ENCODE peak calls at places on chromosomes 16 and 17, in nine cellular contexts. One of them, this sample, is unnamed.

GRCh38 chr16:22183901-22184614 is 21.8 kb downstream of the SDR42E2 start:
- DNase-seq in cerebellum: no peak
- DNase-seq in EL: no peak
- DNase-seq in stimulated activated CD4-positive, alpha-beta T cell treated with anti-CD3 and anti-CD28 coated beads, Interleukin-1b, Interleukin-23, amount 100 ng/mL, for 1 hour: no peak
- DNase-seq in left kidney: no peak
- DNase-seq in right atrium auricular region: no peak
- DNase-seq in NCI-H460: no peak
- DNase-seq in GDM1: no peak
- DNase-seq in nephron progenitor cell: peak
- DNase-seq in this sample: peak

GRCh38 chr17:59830007-59830630 is 62.6 kb downstream of the TUBD1 start:
- DNase-seq in cerebellum: no peak
- DNase-seq in EL: peak
- DNase-seq in stimulated activated CD4-positive, alpha-beta T cell treated with anti-CD3 and anti-CD28 coated beads, Interleukin-1b, Interleukin-23, amount 100 ng/mL, for 1 hour: no peak
- DNase-seq in left kidney: no peak
- DNase-seq in right atrium auricular region: no peak
- DNase-seq in NCI-H460: no peak
- DNase-seq in GDM1: no peak
- DNase-seq in nephron progenitor cell: no peak
- DNase-seq in this sample: no peak

GRCh38 chr16:27602103-27602502 is 52.2 kb downstream of the KATNIP start:
- DNase-seq in cerebellum: no peak
- DNase-seq in EL: no peak
- DNase-seq in stimulated activated CD4-positive, alpha-beta T cell treated with anti-CD3 and anti-CD28 coated beads, Interleukin-1b, Interleukin-23, amount 100 ng/mL, for 1 hour: no peak
- DNase-seq in left kidney: no peak
- DNase-seq in right atrium auricular region: no peak
- DNase-seq in NCI-H460: no peak
- DNase-seq in GDM1: no peak
- DNase-seq in nephron progenitor cell: no peak
- DNase-seq in this sample: no peak

GRCh38 chr16:52592778-52593177 is 45.8 kb upstream of the TOX3 start:
- DNase-seq in cerebellum: no peak
- DNase-seq in EL: no peak
- DNase-seq in stimulated activated CD4-positive, alpha-beta T cell treated with anti-CD3 and anti-CD28 coated beads, Interleukin-1b, Interleukin-23, amount 100 ng/mL, for 1 hour: no peak
- DNase-seq in left kidney: no peak
- DNase-seq in right atrium auricular region: no peak
- DNase-seq in NCI-H460: no peak
- DNase-seq in GDM1: no peak
- DNase-seq in nephron progenitor cell: no peak
- DNase-seq in this sample: no peak

GRCh38 chr16:85199069-85199725 is 86.9 kb upstream of the CIBAR2 start:
- DNase-seq in cerebellum: no peak
- DNase-seq in EL: peak
- DNase-seq in stimulated activated CD4-positive, alpha-beta T cell treated with anti-CD3 and anti-CD28 coated beads, Interleukin-1b, Interleukin-23, amount 100 ng/mL, for 1 hour: no peak
- DNase-seq in left kidney: no peak
- DNase-seq in right atrium auricular region: no peak
- DNase-seq in NCI-H460: no peak
- DNase-seq in GDM1: no peak
- DNase-seq in nephron progenitor cell: no peak
- DNase-seq in this sample: no peak

GRCh38 chr16:27973678-27974077 is 89.8 kb downstream of the GSG1L start:
- DNase-seq in cerebellum: no peak
- DNase-seq in EL: no peak
- DNase-seq in stimulated activated CD4-positive, alpha-beta T cell treated with anti-CD3 and anti-CD28 coated beads, Interleukin-1b, Interleukin-23, amount 100 ng/mL, for 1 hour: no peak
- DNase-seq in left kidney: peak
- DNase-seq in right atrium auricular region: no peak
- DNase-seq in NCI-H460: no peak
- DNase-seq in GDM1: no peak
- DNase-seq in nephron progenitor cell: peak
- DNase-seq in this sample: peak

GRCh38 chr17:1031711-1032110 is 34.8 kb downstream of the TIMM22 start:
- DNase-seq in cerebellum: peak
- DNase-seq in EL: no peak
- DNase-seq in stimulated activated CD4-positive, alpha-beta T cell treated with anti-CD3 and anti-CD28 coated beads, Interleukin-1b, Interleukin-23, amount 100 ng/mL, for 1 hour: no peak
- DNase-seq in left kidney: peak
- DNase-seq in right atrium auricular region: no peak
- DNase-seq in NCI-H460: no peak
- DNase-seq in GDM1: no peak
- DNase-seq in nephron progenitor cell: peak
- DNase-seq in this sample: peak

GRCh38 chr17:10871914-10872313 is 34.0 kb upstream of the PIRT start:
- DNase-seq in cerebellum: no peak
- DNase-seq in EL: no peak
- DNase-seq in stimulated activated CD4-positive, alpha-beta T cell treated with anti-CD3 and anti-CD28 coated beads, Interleukin-1b, Interleukin-23, amount 100 ng/mL, for 1 hour: no peak
- DNase-seq in left kidney: no peak
- DNase-seq in right atrium auricular region: no peak
- DNase-seq in NCI-H460: no peak
- DNase-seq in GDM1: no peak
- DNase-seq in nephron progenitor cell: no peak
- DNase-seq in this sample: no peak

GRCh38 chr16:27199747-27200146 is 3.6 kb upstream of the KDM8 start:
- DNase-seq in cerebellum: no peak
- DNase-seq in EL: peak
- DNase-seq in stimulated activated CD4-positive, alpha-beta T cell treated with anti-CD3 and anti-CD28 coated beads, Interleukin-1b, Interleukin-23, amount 100 ng/mL, for 1 hour: no peak
- DNase-seq in left kidney: no peak
- DNase-seq in right atrium auricular region: no peak
- DNase-seq in NCI-H460: no peak
- DNase-seq in GDM1: peak
- DNase-seq in nephron progenitor cell: no peak
- DNase-seq in this sample: no peak

GRCh38 chr16:50302472-50303005 is 36.2 kb downstream of the ADCY7 start:
- DNase-seq in cerebellum: no peak
- DNase-seq in EL: no peak
- DNase-seq in stimulated activated CD4-positive, alpha-beta T cell treated with anti-CD3 and anti-CD28 coated beads, Interleukin-1b, Interleukin-23, amount 100 ng/mL, for 1 hour: no peak
- DNase-seq in left kidney: no peak
- DNase-seq in right atrium auricular region: no peak
- DNase-seq in NCI-H460: no peak
- DNase-seq in GDM1: no peak
- DNase-seq in nephron progenitor cell: no peak
- DNase-seq in this sample: peak

GRCh38 chr17:19021622-19022083 is 17.1 kb upstream of the FAM83G start:
- DNase-seq in cerebellum: no peak
- DNase-seq in EL: no peak
- DNase-seq in stimulated activated CD4-positive, alpha-beta T cell treated with anti-CD3 and anti-CD28 coated beads, Interleukin-1b, Interleukin-23, amount 100 ng/mL, for 1 hour: no peak
- DNase-seq in left kidney: no peak
- DNase-seq in right atrium auricular region: no peak
- DNase-seq in NCI-H460: no peak
- DNase-seq in GDM1: no peak
- DNase-seq in nephron progenitor cell: peak
- DNase-seq in this sample: no peak